ENCODE peak calls at places on chromosome 15, in four cellular contexts. R, T, O and Q are unnamed samples.
A peak's percentile ranks its signal among the peaks of the same experiment; 100 is the strongest.

GRCh38 chr15:51908312-51908711 is 63.3 kb downstream of the LEO1 start:
- DNase-seq in R (peak; percentile 57), T (peak; percentile 59), O (no peak), Q (no peak)

GRCh38 chr15:49255966-49256759 is 86.1 kb downstream of the GALK2 start:
- DNase-seq in R (no peak), T (peak; percentile 78), O (no peak), Q (no peak)

GRCh38 chr15:41992151-41992802 is 19.9 kb upstream of the EHD4 start:
- DNase-seq in R (no peak), T (no peak), O (no peak), Q (no peak)

GRCh38 chr15:90860450-90860849 is 7.9 kb upstream of the FURIN start:
- DNase-seq in R (no peak), T (no peak), O (no peak), Q (no peak)

GRCh38 chr15:39336926-39337325 is 244.0 kb upstream of the THBS1 start:
- DNase-seq in R (peak; percentile 66), T (no peak), O (no peak), Q (no peak)

GRCh38 chr15:25830844-25831443 is 32.2 kb downstream of the ATP10A start:
- DNase-seq in R (peak; percentile 64), T (peak; percentile 98), O (no peak), Q (no peak)

GRCh38 chr15:22884344-22884743 is 45.9 kb downstream of the NIPA2 start:
- DNase-seq in R (no peak), T (no peak), O (no peak), Q (no peak)

GRCh38 chr15:92617197-92618037 is 38.2 kb downstream of the FAM174B start:
- DNase-seq in R (peak; percentile 85), T (peak; percentile 57), O (no peak), Q (peak; percentile 55)

GRCh38 chr15:63126726-63127125 is 5.1 kb downstream of the LACTB start:
- DNase-seq in R (no peak), T (no peak), O (no peak), Q (no peak)

GRCh38 chr15:75153084-75153483 is 48.6 kb upstream of the C15orf39 start:
- DNase-seq in R (peak; percentile 27), T (peak; percentile 36), O (no peak), Q (peak; percentile 55)

GRCh38 chr15:41690636-41691035 is 30.4 kb downstream of the MGA start:
- DNase-seq in R (no peak), T (no peak), O (no peak), Q (no peak)

GRCh38 chr15:57432141-57432701 is 55.9 kb downstream of the CGNL1 start:
- DNase-seq in R (no peak), T (no peak), O (peak; percentile 82), Q (peak; percentile 89)

GRCh38 chr15:91186892-91187644 is 87.0 kb downstream of the SV2B start:
- DNase-seq in R (no peak), T (peak; percentile 26), O (no peak), Q (peak; percentile 61)

GRCh38 chr15:52228928-52229327 is 37.7 kb upstream of the GNB5 start:
- DNase-seq in R (no peak), T (no peak), O (peak; percentile 81), Q (peak; percentile 94)

GRCh38 chr15:40343512-40343911 is 2.8 kb upstream of the CCDC9B start:
- DNase-seq in R (peak; percentile 98), T (peak; percentile 98), O (no peak), Q (no peak)

GRCh38 chr15:55389276-55389631 is 18.9 kb downstream of the CCPG1 start:
- DNase-seq in R (peak; percentile 8), T (peak; percentile 35), O (no peak), Q (no peak)

GRCh38 chr15:85716261-85716660 is 78.5 kb downstream of the KLHL25 start:
- DNase-seq in R (no peak), T (no peak), O (no peak), Q (no peak)

GRCh38 chr15:51377038-51377761 is 35.7 kb downstream of the GLDN start:
- DNase-seq in R (peak; percentile 95), T (peak; percentile 93), O (no peak), Q (no peak)

GRCh38 chr15:56491110-56491722 is 26.3 kb upstream of the MNS1 start:
- DNase-seq in R (peak; percentile 69), T (peak; percentile 81), O (peak; percentile 65), Q (peak; percentile 78)

GRCh38 chr15:61750271-61751084 is 309.8 kb downstream of the VPS13C start:
- DNase-seq in R (no peak), T (no peak), O (no peak), Q (no peak)

GRCh38 chr15:100772478-100773378 is 106.9 kb upstream of the ALDH1A3 start:
- DNase-seq in R (peak; percentile 64), T (no peak), O (no peak), Q (no peak)

GRCh38 chr15:58440181-58440910 is 8.6 kb downstream of the LIPC start:
- DNase-seq in R (peak; percentile 61), T (peak; percentile 46), O (no peak), Q (peak; percentile 50)

GRCh38 chr15:95097366-95097765 is 866.0 kb downstream of the MCTP2 start:
- DNase-seq in R (no peak), T (no peak), O (no peak), Q (no peak)

GRCh38 chr15:31326729-31327673 is at the start of gene KLF13:
- DNase-seq in R (peak; percentile 72), T (peak; percentile 64), O (no peak), Q (no peak)

GRCh38 chr15:25883860-25884259 is 20.7 kb upstream of the ATP10A start:
- DNase-seq in R (no peak), T (peak; percentile 95), O (no peak), Q (no peak)

GRCh38 chr15:101504373-101504772 is 14.9 kb upstream of the PCSK6 start:
- DNase-seq in R (no peak), T (no peak), O (no peak), Q (no peak)

GRCh38 chr15:32767236-32767635 is 49.4 kb downstream of the GREM1 start:
- DNase-seq in R (no peak), T (peak; percentile 33), O (no peak), Q (no peak)
- H3K4ac ChIP-seq in R (no peak overlapping the region), T (peak overlapping the region; percentile 72), O (no peak overlapping the region), Q (no peak overlapping the region)

GRCh38 chr15:77603616-77604406 is 28.9 kb downstream of the LINGO1 start:
- DNase-seq in R (no peak), T (no peak), O (no peak), Q (peak; percentile 29)
- H3K4me2 ChIP-seq in R (no peak overlapping the region), T (no peak overlapping the region), O (peak overlapping the region; percentile 13), Q (no peak overlapping the region)

GRCh38 chr15:67834249-67834592 is 5.6 kb downstream of the RNU6-1 start:
- DNase-seq in R (no peak), T (no peak), O (no peak), Q (no peak)

GRCh38 chr15:67831363-67831762 is 6.1 kb downstream of the SKOR1 start:
- DNase-seq in R (no peak), T (no peak), O (no peak), Q (no peak)

GRCh38 chr15:67832031-67832551 is 6.8 kb downstream of the SKOR1 start:
- DNase-seq in R (no peak), T (peak; percentile 29), O (peak; percentile 65), Q (peak; percentile 80)

GRCh38 chr15:67833504-67834248 is 6.2 kb downstream of the RNU6-1 start:
- DNase-seq in R (peak; percentile 50), T (no peak), O (peak; percentile 81), Q (peak; percentile 81)

DNA sequence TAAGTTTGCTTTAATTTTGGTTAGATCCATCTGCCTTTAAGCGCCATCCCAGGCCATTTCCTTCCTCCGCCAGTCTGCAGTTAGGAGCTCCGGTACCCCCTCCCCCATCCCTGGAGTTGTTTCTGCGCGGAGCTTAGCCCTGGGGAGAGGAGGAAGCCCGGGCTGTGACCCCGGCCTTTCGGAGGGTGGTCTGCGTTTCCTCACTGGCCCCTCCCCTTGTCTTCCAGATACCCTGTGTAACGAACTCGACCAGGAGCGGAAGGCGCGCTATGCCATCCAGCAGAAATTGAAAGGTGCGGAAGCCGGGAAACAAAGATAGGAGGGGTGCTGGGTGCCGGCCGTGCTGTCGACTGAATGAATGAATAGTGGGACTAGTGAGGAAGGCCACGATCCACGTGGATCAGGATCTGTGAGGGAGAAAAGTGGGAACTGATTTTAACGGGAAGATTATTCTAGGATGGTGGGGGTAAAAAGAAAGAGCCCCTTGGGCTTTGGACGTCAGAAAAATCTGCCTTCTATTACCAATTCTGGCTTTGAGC is 6.8 kb downstream of the RNU6-1 start:
- DNase-seq in R (no peak), T (no peak), O (peak; percentile 74), Q (no peak)
- H3K27ac ChIP-seq in R (no peak overlapping the region), T (no peak overlapping the region), O (no peak overlapping the region), Q (no peak overlapping the region)

GRCh38 chr15:84600687-84601554 is at the start of gene ZSCAN2:
- DNase-seq in R (peak; percentile 96), T (peak; percentile 91), O (peak; percentile 98), Q (peak; percentile 98)
- H3K4ac ChIP-seq in R (peak within 1 kb of the TSS; percentile 49), T (peak within 1 kb of the TSS; percentile 61), O (no peak within 1 kb of the TSS), Q (no peak within 1 kb of the TSS)

GRCh38 chr15:45167631-45168205 is 20.0 kb downstream of the SHF start:
- DNase-seq in R (no peak), T (no peak), O (no peak), Q (no peak)
- H3K4me2 ChIP-seq in R (no peak overlapping the region), T (peak overlapping the region; percentile 21), O (peak overlapping the region; percentile 13), Q (no peak overlapping the region)

GRCh38 chr15:47427463-47427862 is 289.8 kb upstream of the SEMA6D start:
- DNase-seq in R (no peak), T (peak; percentile 23), O (no peak), Q (no peak)

DNA sequence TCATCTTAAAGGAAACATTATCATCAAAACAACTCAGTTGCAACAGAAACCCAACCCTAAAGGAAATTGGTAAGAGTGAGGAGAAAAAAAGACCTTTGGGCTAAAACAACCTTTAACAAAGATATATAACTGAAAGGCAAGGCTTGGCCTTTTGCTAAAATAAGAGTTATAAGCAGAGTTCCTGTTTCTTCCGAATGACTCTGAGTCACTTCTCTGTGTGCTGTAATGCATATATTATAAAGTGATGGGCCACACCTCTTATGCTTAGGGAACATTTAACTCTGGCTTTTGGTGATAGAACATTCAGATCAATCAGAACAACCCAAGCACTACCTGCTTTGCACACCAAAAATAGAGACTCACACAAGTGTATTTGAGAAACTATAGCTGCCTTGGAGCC is 294.4 kb upstream of the SEMA6D start:
- DNase-seq in R (peak; percentile 38), T (peak; percentile 42), O (no peak), Q (no peak)
- H3K27ac ChIP-seq in R (no peak overlapping the region), T (no peak overlapping the region), O (no peak overlapping the region), Q (no peak overlapping the region)

DNA sequence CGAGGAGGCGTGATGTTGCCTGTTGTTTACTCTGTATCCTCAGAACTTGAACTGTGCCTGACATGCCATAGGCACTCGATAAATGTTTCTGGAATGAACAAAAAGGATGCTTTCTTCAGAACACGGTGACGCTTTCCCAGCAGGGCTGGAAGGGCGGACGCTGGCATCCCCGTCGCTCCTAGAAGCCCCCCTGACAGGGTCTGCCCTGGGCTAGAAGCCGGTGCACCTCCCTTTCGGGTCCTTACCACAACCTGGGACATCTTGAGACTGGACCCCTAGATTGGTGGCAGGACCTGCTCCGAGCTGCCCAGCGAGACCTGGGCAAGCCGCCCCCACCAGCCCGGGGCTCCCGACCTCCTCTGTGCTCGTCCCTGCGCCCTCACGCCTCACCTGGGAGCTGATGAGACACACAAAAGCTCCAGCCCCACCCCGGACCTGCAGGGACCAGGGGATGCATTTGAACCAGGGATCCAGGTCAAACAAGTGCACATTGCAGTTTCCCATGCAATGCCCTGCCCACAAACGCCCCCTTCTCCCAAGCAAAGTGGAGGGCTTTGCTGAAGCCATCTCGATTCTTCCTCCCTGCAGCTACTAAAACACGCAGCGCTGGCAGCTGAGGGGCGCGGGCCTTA is 131.2 kb upstream of the MEF2A start:
- DNase-seq in R (no peak), T (no peak), O (no peak), Q (no peak)
- H3K4ac ChIP-seq in R (no peak overlapping the region), T (no peak overlapping the region), O (no peak overlapping the region), Q (no peak overlapping the region)